ENCODE peak calls at places on chromosomes 2 and 18, in four cellular contexts. P is MM.1S, A is NCI-H1105, X is HFF-Myc. F is an unnamed sample.

GRCh38 chr18:26309283-26309682 is 83.0 kb downstream of the TAF4B start:
- DNase-seq in A (no peak), P (no peak), X (no peak), F (no peak)

GRCh38 chr2:48444404-48444803 is 85.5 kb upstream of the STON1 start:
- DNase-seq in A (no peak), X (no peak), P (peak), F (peak)

GRCh38 chr18:10020176-10020575 is 106.4 kb downstream of the VAPA start:
- DNase-seq in A (peak), X (no peak), P (no peak), F (no peak)

GRCh38 chr2:239824051-239824694 is 201.0 kb downstream of the NDUFA10 start:
- DNase-seq in X (no peak), P (peak), A (peak), F (peak)

GRCh38 chr18:41004320-41004719 is 950.7 kb upstream of the PIK3C3 start:
- DNase-seq in P (no peak), A (no peak), X (no peak), F (no peak)

GRCh38 chr2:9484533-9484932 is 10.2 kb downstream of the IAH1 start:
- DNase-seq in X (no peak), P (no peak), A (no peak), F (no peak)

GRCh38 chr2:231348703-231349373 is 46.7 kb upstream of the B3GNT7 start:
- DNase-seq in X (no peak), P (no peak), A (no peak), F (no peak)

GRCh38 chr18:40810371-40810770 is 1144.7 kb upstream of the PIK3C3 start:
- DNase-seq in A (no peak), X (no peak), P (no peak), F (no peak)

GRCh38 chr18:72409923-72410322 is 134.2 kb downstream of the CBLN2 start:
- DNase-seq in A (no peak), X (no peak), P (no peak), F (no peak)

GRCh38 chr18:58091099-58091611 is 47.1 kb downstream of the NEDD4L start:
- DNase-seq in A (no peak), X (no peak), P (peak), F (peak)

GRCh38 chr2:33791625-33792024 is 192.5 kb upstream of the FAM98A start:
- DNase-seq in A (no peak), X (no peak), P (no peak), F (no peak)

GRCh38 chr18:5417342-5417741 is 121.8 kb upstream of the ZBTB14 start:
- DNase-seq in A (no peak), P (no peak), X (no peak), F (no peak)

GRCh38 chr18:75247601-75248421 is 37.2 kb downstream of the TSHZ1 start:
- DNase-seq in P (peak), A (no peak), X (no peak), F (peak)

GRCh38 chr2:218618102-218618860 is 10.6 kb downstream of the PLCD4 start:
- DNase-seq in P (no peak), A (no peak), X (no peak), F (no peak)

GRCh38 chr2:2742745-2743144 is 411.7 kb upstream of the MYT1L start:
- DNase-seq in X (no peak), A (no peak), P (no peak), F (no peak)

GRCh38 chr18:33826151-33826550 is 248.1 kb downstream of the ASXL3 start:
- DNase-seq in P (no peak), A (peak), X (no peak), F (no peak)

GRCh38 chr18:74412106-74412880 is 44.8 kb downstream of the DIPK1C start:
- DNase-seq in A (no peak), X (no peak), P (no peak), F (no peak)

GRCh38 chr2:100554788-100555407 is 7.9 kb upstream of the PDCL3 start:
- DNase-seq in X (no peak), A (no peak), P (no peak), F (no peak)

GRCh38 chr2:165275932-165276331 is 36.7 kb downstream of the SCN2A start:
- DNase-seq in X (no peak), A (no peak), P (no peak), F (no peak)

GRCh38 chr2:44715671-44716077 is 225.8 kb upstream of the SIX3 start:
- DNase-seq in A (no peak), X (peak), P (peak), F (peak)